ENCODE peak calls at places on chromosomes 4 and X, in seven cellular contexts. E is IMR-90; S is T-helper 22 cell; R is HS-5; F is right atrium auricular region; I is activated naive CD4-positive, alpha-beta T cell treated with anti-CD3 and anti-CD28 coated beads, Interleukin-2, amount 10 ng/mL, durations not matched to agents 7 days and 5 days; H is stimulated activated CD4-positive, alpha-beta T cell treated with anti-CD3 and anti-CD28 coated beads, Interleukin-4, amount 100 ng/mL, for 4 hours. W is an unnamed sample.

GRCh38 chrX:85980286-85980685 is 67.1 kb downstream of the CHM start:
- DNase-seq in R (no peak), F (no peak), I (no peak), E (no peak), S (no peak), H (no peak), W (no peak)

GRCh38 chr4:176359590-176359989 is 39.8 kb downstream of the SPCS3 start:
- DNase-seq in E (peak), F (no peak), R (no peak), I (no peak), S (no peak), H (no peak), W (no peak)

GRCh38 chr4:630661-631060 is 5.3 kb downstream of the PDE6B start:
- DNase-seq in H (no peak), I (no peak), F (no peak), R (no peak), S (no peak), E (no peak), W (no peak)

GRCh38 chr4:185518494-185518893 is 16.8 kb downstream of the PDLIM3 start:
- DNase-seq in S (no peak), I (no peak), E (no peak), H (no peak), F (no peak), R (no peak), W (no peak)

GRCh38 chr4:112765317-112765989 is 128.5 kb downstream of the LARP7 start:
- DNase-seq in S (no peak), H (no peak), I (no peak), E (peak), R (no peak), F (no peak), W (no peak)

GRCh38 chr4:146224331-146224966 is 10.1 kb downstream of the REELD1 start:
- DNase-seq in S (no peak), H (no peak), R (no peak), E (peak), I (no peak), F (no peak), W (no peak)

GRCh38 chr4:54276633-54277426 is 47.7 kb downstream of the PDGFRA start:
- DNase-seq in I (no peak), E (no peak), R (no peak), F (no peak), H (no peak), S (no peak), W (no peak)

GRCh38 chr4:108360857-108361820 is 192.4 kb upstream of the LEF1 start:
- DNase-seq in I (no peak), R (no peak), S (no peak), H (no peak), E (peak), F (no peak), W (no peak)

GRCh38 chrX:53729756-53730155 is 43.2 kb upstream of the HUWE1 start:
- DNase-seq in I (no peak), E (no peak), S (no peak), F (no peak), H (no peak), R (peak), W (no peak)

GRCh38 chrX:133660356-133660755 is 245.1 kb upstream of the GPC4 start:
- DNase-seq in H (no peak), F (no peak), R (peak), E (peak), S (no peak), I (no peak), W (no peak)

GRCh38 chr4:7985072-7985471 is 45.4 kb upstream of the AFAP1 start:
- DNase-seq in R (no peak), E (no peak), F (no peak), H (no peak), I (no peak), S (no peak), W (no peak)

GRCh38 chrX:131783555-131784338 is 239.4 kb upstream of the STK26 start:
- DNase-seq in I (no peak), F (peak), S (peak), E (peak), R (no peak), H (no peak), W (peak)

GRCh38 chr4:167274346-167274745 is 40.1 kb upstream of the SPOCK3 start:
- DNase-seq in I (no peak), E (no peak), F (no peak), S (no peak), H (no peak), R (no peak), W (no peak)

GRCh38 chr4:7172508-7172907 is 19.8 kb upstream of the SORCS2 start:
- DNase-seq in S (no peak), H (no peak), R (no peak), F (no peak), I (no peak), E (no peak), W (no peak)

W was measured in CD8-positive, alpha-beta memory T cell.